ENCODE peak calls at places on chromosomes 4 and X, in seven cellular contexts. Q is AG09319, G is osteoblast, L is uterus, H is HFF-Myc, P is endothelial cell, V is endodermal cell. O is an unnamed sample.

GRCh38 chrX:16418650-16419049 is 231.3 kb upstream of the S100G start:
- DNase-seq in Q (no peak), G (no peak), H (no peak), L (no peak), V (no peak), P (no peak), O (no peak)

GRCh38 chr4:156242390-156242789 is 288.7 kb upstream of the CTSO start:
- DNase-seq in G (no peak), P (no peak), H (no peak), L (no peak), V (no peak), Q (no peak), O (no peak)

GRCh38 chrX:22742174-22742573 is 257.6 kb upstream of the DDX53 start:
- DNase-seq in G (no peak), Q (peak), H (peak), V (no peak), L (no peak), P (no peak), O (no peak)

GRCh38 chrX:13607356-13607995 is 38.1 kb downstream of the EGFL6 start:
- DNase-seq in Q (no peak), L (no peak), V (no peak), P (no peak), G (no peak), H (no peak), O (no peak)

GRCh38 chr4:185346975-185347601 is 48.6 kb downstream of the LRP2BP start:
- DNase-seq in H (no peak), G (peak), V (no peak), L (no peak), P (no peak), Q (no peak), O (no peak)

GRCh38 chrX:134570899-134571298 is 87.4 kb downstream of the PLAC1 start:
- DNase-seq in P (no peak), G (no peak), H (no peak), V (no peak), L (no peak), Q (no peak), O (no peak)

GRCh38 chr4:74948279-74948678 is 15.4 kb downstream of the PARM1 start:
- DNase-seq in G (no peak), P (no peak), L (no peak), Q (no peak), H (no peak), V (no peak), O (no peak)

GRCh38 chrX:4825550-4825949 is 1112.1 kb upstream of the PRKX start:
- DNase-seq in G (no peak), H (no peak), P (no peak), Q (no peak), V (no peak), L (no peak), O (no peak)

GRCh38 chrX:18133605-18134004 is 87.1 kb downstream of the BEND2 start:
- DNase-seq in G (no peak), V (no peak), Q (no peak), H (no peak), P (no peak), L (no peak), O (no peak)

GRCh38 chr4:85522836-85523235 is 47.9 kb downstream of the ARHGAP24 start:
- DNase-seq in Q (no peak), L (no peak), P (no peak), G (no peak), V (no peak), H (no peak), O (no peak)

GRCh38 chr4:126799971-126800722 is 832.6 kb upstream of the INTU start:
- DNase-seq in G (peak), Q (no peak), V (no peak), L (no peak), H (no peak), P (no peak), O (no peak)

GRCh38 chrX:2696698-2697215 is 5.7 kb downstream of the CD99 start:
- DNase-seq in Q (peak), L (no peak), P (no peak), G (peak), H (peak), V (no peak), O (peak)

GRCh38 chrX:105317117-105317516 is 96.6 kb upstream of the TEX13A start:
- DNase-seq in L (no peak), P (no peak), Q (no peak), H (no peak), G (no peak), V (no peak), O (no peak)

GRCh38 chr4:123995939-123996338 is 599.3 kb downstream of the SPRY1 start:
- DNase-seq in G (no peak), L (no peak), Q (no peak), H (no peak), V (no peak), P (no peak), O (no peak)

GRCh38 chr4:139229534-139230039 is 50.4 kb downstream of the MGARP start:
- DNase-seq in L (no peak), Q (no peak), P (no peak), V (no peak), H (no peak), G (no peak), O (peak)

GRCh38 chrX:87518504-87518903 is 902 bp downstream of the KLHL4 start:
- DNase-seq in Q (no peak), H (no peak), P (no peak), L (no peak), V (no peak), G (no peak), O (no peak)

GRCh38 chr4:158721680-158722079 is 1.5 kb downstream of the PPID start:
- DNase-seq in H (no peak), Q (no peak), V (no peak), P (no peak), G (no peak), L (no peak), O (no peak)

GRCh38 chrX:68832516-68833447 is 4.0 kb downstream of the EFNB1 start:
- DNase-seq in G (peak), Q (no peak), L (no peak), P (no peak), H (no peak), V (peak), O (no peak)

GRCh38 chr4:93334003-93334402 is 494.6 kb upstream of the ATOH1 start:
- DNase-seq in L (no peak), H (no peak), Q (no peak), V (no peak), P (no peak), G (no peak), O (no peak)

GRCh38 chrX:11329016-11329415 is 35.8 kb downstream of the AMELX start:
- DNase-seq in H (no peak), P (no peak), Q (no peak), V (no peak), L (no peak), G (peak), O (no peak)

GRCh38 chr4:91734682-91735081 is 569.1 kb upstream of the GRID2 start:
- DNase-seq in V (no peak), H (no peak), L (no peak), G (no peak), Q (no peak), P (no peak), O (no peak)

GRCh38 chr4:168353746-168354145 is 35.2 kb upstream of the DDX60 start:
- DNase-seq in H (no peak), L (no peak), P (no peak), G (no peak), Q (no peak), V (no peak), O (no peak)

GRCh38 chrX:140712413-140713173 is 3.0 kb downstream of the LINC00632 start:
- DNase-seq in L (no peak), Q (no peak), G (no peak), V (peak), H (peak), P (peak), O (no peak)

GRCh38 chrX:10484683-10485247 is 135.6 kb downstream of the MID1 start:
- DNase-seq in Q (no peak), H (no peak), P (no peak), V (no peak), G (no peak), L (no peak), O (no peak)

GRCh38 chrX:74450803-74451449 is 29.6 kb downstream of the SLC16A2 start:
- DNase-seq in H (peak), P (no peak), L (no peak), V (no peak), Q (peak), G (peak), O (no peak)

GRCh38 chr4:122832732-122833131 is 6.1 kb downstream of the FGF2 start:
- DNase-seq in G (no peak), H (no peak), Q (no peak), L (no peak), P (no peak), V (no peak), O (no peak)

GRCh38 chrX:107715331-107716044 is 60.1 kb downstream of the TSC22D3 start:
- DNase-seq in H (no peak), P (no peak), G (no peak), L (no peak), Q (no peak), V (peak), O (no peak)

GRCh38 chrX:136198678-136199243 is 51.4 kb downstream of the FHL1 start:
- DNase-seq in P (no peak), G (no peak), H (no peak), L (no peak), Q (no peak), V (no peak), O (no peak)

GRCh38 chrX:115584715-115585114 is 23.7 kb downstream of the PLS3 start:
- DNase-seq in P (no peak), H (no peak), Q (no peak), L (no peak), V (no peak), G (no peak), O (peak)

GRCh38 chr4:174041555-174042110 is 241.8 kb downstream of the FBXO8 start:
- DNase-seq in L (no peak), Q (no peak), H (no peak), V (no peak), G (no peak), P (no peak), O (no peak)

GRCh38 chrX:153595859-153596857 is 2.8 kb downstream of the CCNQ start:
- DNase-seq in L (no peak), H (no peak), G (peak), P (no peak), Q (no peak), V (no peak), O (no peak)

GRCh38 chrX:24175276-24175675 is 25.7 kb downstream of the ZFX start:
- DNase-seq in G (no peak), V (no peak), L (no peak), P (no peak), Q (no peak), H (no peak), O (no peak)
- TF ChIP-seq CTCF in G (no peak), V (no peak), L (no peak), P (no peak), Q (no peak), H (no peak), O (no peak)

DNA sequence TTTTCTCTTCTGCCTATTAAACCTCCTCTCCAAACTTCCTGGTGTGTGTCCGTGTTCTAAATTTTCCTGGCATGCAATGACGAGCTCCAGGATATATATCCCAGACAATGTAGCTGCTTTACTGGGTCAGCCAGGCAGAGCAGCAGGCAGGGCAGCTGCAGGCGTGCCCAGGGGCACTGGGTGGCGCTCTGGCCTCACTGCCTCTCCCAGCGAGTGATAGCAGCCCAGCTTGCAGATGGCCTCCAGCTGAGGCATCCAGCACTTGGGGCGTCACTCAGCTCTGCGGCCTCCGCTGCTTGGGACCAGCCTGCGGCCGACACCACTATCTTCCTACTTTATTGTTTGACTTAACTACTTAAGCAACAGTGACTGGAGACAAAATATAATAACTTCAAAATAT is 23.0 kb upstream of the UBA6 start:
- DNase-seq in G (peak), Q (no peak), H (no peak), P (no peak), V (peak), L (no peak), O (no peak)
- TF ChIP-seq CTCF in G (no peak), Q (no peak), H (peak), P (no peak), V (peak), L (no peak), O (no peak)

DNA sequence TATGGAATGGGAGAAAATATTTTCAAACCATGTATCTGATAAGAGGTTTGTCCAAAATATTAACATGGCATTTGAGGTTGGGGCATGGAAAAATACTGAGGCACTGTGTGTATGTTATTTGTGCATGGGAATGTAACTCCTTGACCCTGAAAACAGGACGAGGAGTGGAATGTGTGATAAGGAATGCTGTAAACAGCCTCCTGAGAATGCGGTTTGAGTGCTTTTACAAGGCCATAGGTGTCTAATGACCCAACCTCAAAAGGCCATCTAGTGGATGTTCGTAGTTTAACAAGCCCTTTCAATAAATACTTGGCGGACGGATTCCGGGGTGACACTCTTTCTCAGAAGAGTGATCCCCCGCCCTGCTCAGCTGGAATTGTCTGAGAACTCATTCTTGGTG is 162.9 kb upstream of the USP9X start:
- DNase-seq in V (peak), Q (no peak), G (peak), P (no peak), H (no peak), L (no peak), O (no peak)
- TF ChIP-seq CTCF in V (peak), Q (peak), G (peak), P (peak), H (peak), L (no peak), O (no peak)

GRCh38 chr4:176340871-176341685 is 21.3 kb downstream of the SPCS3 start:
- DNase-seq in L (no peak), P (no peak), G (peak), Q (peak), H (no peak), V (no peak), O (peak)
- TF ChIP-seq CTCF in L (peak), P (peak), G (peak), Q (peak), H (peak), V (peak), O (peak)

O was measured in GM13976.